ENCODE peak calls at places on chromosomes 13 and 19, in six cellular contexts. F, L, U, Q, G and E are unnamed samples. For H3K4me1, the result is how much of the 10 kb centered on the place peaks cover.

GRCh38 chr19:4717966-4718701 is 5.5 kb downstream of the DPP9 start:
- DNase-seq in Q (no peak), G (no peak), F (no peak), U (no peak), L (no peak), E (no peak)

GRCh38 chr13:23086951-23087350 is 93.8 kb upstream of the SGCG start:
- DNase-seq in Q (no peak), G (no peak), F (no peak), L (no peak), U (no peak), E (no peak)

GRCh38 chr13:27200413-27201066 is 28.9 kb upstream of the USP12 start:
- DNase-seq in U (no peak), F (no peak), Q (no peak), G (no peak), L (no peak), E (no peak)

GRCh38 chr19:34676697-34677385 is at the start of gene SCGB2B2:
- DNase-seq in G (no peak), F (no peak), L (no peak), Q (no peak), U (no peak), E (no peak)

GRCh38 chr13:36098080-36098479 is 33.1 kb downstream of the DCLK1 start:
- DNase-seq in Q (no peak), U (no peak), G (no peak), F (no peak), L (no peak), E (no peak)

GRCh38 chr19:27774827-27775226 is 1438.1 kb downstream of the UQCRFS1 start:
- DNase-seq in G (no peak), Q (no peak), L (no peak), F (no peak), U (no peak), E (no peak)

GRCh38 chr19:2444251-2445002 is 12.3 kb downstream of the LMNB2 start:
- DNase-seq in G (no peak), Q (no peak), U (no peak), L (no peak), F (no peak), E (no peak)

GRCh38 chr13:80666782-80667537 is 326.0 kb upstream of the SPRY2 start:
- DNase-seq in U (no peak), F (no peak), G (no peak), Q (no peak), L (no peak), E (no peak)

GRCh38 chr13:37047846-37048245 is 11.6 kb downstream of the SUPT20H start:
- DNase-seq in L (no peak), G (no peak), F (no peak), U (no peak), Q (no peak), E (no peak)

DNA sequence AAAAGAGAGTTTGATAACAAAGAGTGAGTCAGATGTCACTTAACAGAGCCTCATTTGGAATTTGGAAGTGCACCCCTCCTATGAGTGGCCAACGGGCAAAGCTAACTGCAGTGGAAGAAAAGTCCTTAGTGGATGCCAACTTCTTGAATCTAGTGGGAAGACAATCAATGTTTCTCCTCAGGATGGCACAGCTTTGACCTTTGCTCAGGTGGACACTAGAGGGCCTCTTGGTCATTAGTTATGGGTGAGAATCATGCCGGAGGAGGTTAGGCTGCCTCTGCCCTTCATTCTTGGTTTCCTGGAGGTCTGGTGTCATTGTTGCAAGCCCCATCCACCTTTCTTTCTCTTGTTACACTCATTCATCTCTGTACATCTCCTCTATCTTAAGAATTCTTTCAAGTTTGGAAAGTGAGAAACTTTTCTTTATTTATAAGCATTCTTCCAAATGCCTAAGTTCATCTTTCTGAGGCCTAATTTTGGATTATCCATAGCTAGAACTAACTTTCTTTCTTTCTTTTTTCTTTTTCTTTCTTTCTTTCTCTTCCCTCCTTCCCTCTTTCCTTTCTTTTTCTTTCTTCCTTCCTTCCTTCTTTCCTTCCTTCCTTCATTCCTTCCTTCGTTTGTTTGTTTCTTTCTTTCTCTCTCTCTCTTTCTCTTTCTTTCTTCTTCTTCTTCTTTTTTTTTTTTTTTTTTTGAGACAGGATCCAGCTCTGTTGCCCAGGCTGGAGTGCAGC is 327.2 kb upstream of the TSHZ3 start:
- DNase-seq in G (no peak), L (no peak), U (no peak), Q (no peak), F (no peak), E (no peak)
- TF ChIP-seq CTCF in G (no peak), L (no peak), U (peak), Q (no peak), F (peak), E (no peak)

GRCh38 chr19:15429825-15430467 is 11.2 kb upstream of the AKAP8L start:
- DNase-seq in F (no peak), U (no peak), G (no peak), L (no peak), Q (no peak), E (no peak)
- H3K4me1 ChIP-seq in F (under half), U (under half), G (under half), L (under half), Q (under half), E (under half)

DNA sequence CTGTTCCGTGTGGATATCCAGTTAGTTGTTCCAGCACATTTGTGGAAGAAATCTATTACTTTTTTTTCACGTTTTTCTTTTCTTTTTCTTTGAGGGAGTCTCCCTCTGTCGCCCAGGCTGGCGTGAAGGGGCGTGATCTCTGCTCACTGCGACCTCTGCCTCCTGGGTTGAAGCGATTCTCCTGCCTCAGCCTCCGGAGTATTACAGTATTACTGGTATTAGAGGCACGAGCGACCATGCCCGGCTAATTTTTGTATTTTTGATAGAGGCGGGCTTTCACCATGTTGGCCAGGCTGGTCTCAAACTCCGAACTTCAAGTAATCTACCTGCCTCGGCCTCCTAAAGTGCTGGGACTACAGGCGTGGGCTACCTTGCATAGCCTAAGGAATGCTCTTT is 43.6 kb downstream of the ZNF611 start:
- DNase-seq in U (no peak), L (no peak), F (no peak), Q (no peak), G (no peak), E (no peak)
- TF ChIP-seq CTCF in U (no peak), L (no peak), F (no peak), Q (no peak), G (no peak), E (no peak)

GRCh38 chr13:113852536-113853517 is 11.0 kb downstream of the GAS6 start:
- DNase-seq in G (no peak), U (no peak), Q (no peak), F (no peak), L (peak), E (no peak)

GRCh38 chr13:113850722-113851479 is 13.0 kb downstream of the GAS6 start:
- DNase-seq in U (no peak), F (no peak), G (no peak), L (no peak), Q (no peak), E (no peak)

GRCh38 chr13:113851826-113852535 is 11.9 kb downstream of the GAS6 start:
- DNase-seq in L (peak), G (no peak), F (no peak), Q (no peak), U (no peak), E (peak)

GRCh38 chr13:113849981-113850721 is 13.7 kb downstream of the GAS6 start:
- DNase-seq in G (no peak), F (no peak), L (peak), Q (no peak), U (no peak), E (no peak)

DNA sequence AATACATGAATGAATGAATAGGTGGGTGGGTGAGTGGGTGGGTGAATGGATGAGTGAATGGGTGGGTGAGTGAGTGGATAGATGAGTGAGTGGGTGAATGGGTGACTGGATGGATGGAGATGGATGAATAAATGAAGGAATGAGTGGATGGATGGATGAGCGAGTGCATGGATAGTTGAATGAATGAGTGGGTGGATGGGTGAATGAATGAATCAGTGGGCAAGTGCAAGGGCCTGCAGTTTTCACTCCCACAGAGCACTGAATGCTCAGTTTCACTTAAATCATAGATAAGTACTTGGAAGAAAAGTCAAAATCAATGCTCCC is 12.4 kb downstream of the GAS6 start:
- DNase-seq in G (no peak), Q (no peak), L (no peak), F (no peak), U (no peak), E (no peak)
- H3K4me1 ChIP-seq in G (under half), Q (half or more), L (under half), F (under half), U (under half), E (under half)

DNA sequence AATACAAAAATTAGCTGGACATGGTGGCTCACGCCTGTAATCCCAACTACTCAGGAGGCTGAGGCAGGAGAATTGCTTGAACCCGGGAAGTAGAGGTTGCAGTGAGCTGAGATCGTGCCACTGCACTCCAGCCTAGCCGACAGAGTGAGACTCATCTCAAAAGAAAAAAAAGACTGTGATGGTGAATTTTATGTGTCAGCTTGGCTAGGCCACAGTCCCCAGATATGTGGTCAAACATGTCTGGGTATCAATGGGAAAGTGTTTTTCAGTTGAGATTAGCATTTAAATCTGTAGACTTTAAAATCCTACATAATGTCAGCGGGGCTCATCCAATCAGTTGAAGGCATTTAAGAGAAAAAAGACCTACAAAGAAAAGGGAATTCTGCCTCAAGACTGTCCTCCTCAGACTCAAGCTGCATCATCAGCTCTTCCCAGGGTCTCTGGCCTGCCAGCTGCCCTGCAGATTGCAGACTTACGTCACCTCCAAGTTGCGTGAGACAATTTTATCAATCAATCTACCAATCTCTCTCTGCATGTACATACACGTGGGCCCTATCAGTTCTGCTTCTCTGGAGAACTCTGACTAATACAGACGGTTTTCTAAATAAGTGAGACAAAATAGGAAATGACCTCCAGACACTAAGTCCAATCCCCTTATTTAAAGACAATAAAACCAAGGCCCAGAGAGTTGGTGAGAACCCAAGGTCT is 99.3 kb downstream of the ABCC4 start:
- DNase-seq in F (no peak), Q (no peak), G (no peak), U (no peak), L (no peak), E (no peak)
- TF ChIP-seq CTCF in F (no peak), Q (no peak), G (no peak), U (no peak), L (no peak), E (no peak)

GRCh38 chr13:31904941-31905824 is 126.4 kb upstream of the FRY start:
- DNase-seq in L (no peak), Q (no peak), U (no peak), F (no peak), G (no peak), E (no peak)

GRCh38 chr13:31901985-31902384 is 129.6 kb upstream of the FRY start:
- DNase-seq in Q (no peak), U (no peak), G (no peak), F (no peak), L (no peak), E (no peak)

GRCh38 chr13:31898383-31899071 is 133.0 kb upstream of the FRY start:
- DNase-seq in Q (no peak), F (no peak), U (no peak), G (no peak), L (no peak), E (no peak)

GRCh38 chr13:31905896-31906295 is 125.7 kb upstream of the FRY start:
- DNase-seq in F (no peak), G (no peak), Q (no peak), U (no peak), L (no peak), E (no peak)

GRCh38 chr13:31903072-31903815 is 128.3 kb upstream of the FRY start:
- DNase-seq in F (no peak), L (no peak), G (no peak), Q (no peak), U (no peak), E (no peak)
- H3K4me1 ChIP-seq in F (under half), L (under half), G (under half), Q (under half), U (under half), E (under half)